ENCODE peak calls at places on chromosomes 5 and 9, in four cellular contexts. X, R, N and B are unnamed samples.

GRCh38 chr9:11701706-11702105 is 991.5 kb upstream of the TYRP1 start:
- DNase-seq in X (no peak), R (no peak), N (no peak), B (no peak)

GRCh38 chr9:34010979-34011378 is 37.7 kb downstream of the UBAP2 start:
- DNase-seq in X (no peak), R (peak), N (no peak), B (no peak)

GRCh38 chr5:72410896-72411295 is 90.7 kb downstream of the PTCD2 start:
- DNase-seq in X (no peak), R (no peak), N (no peak), B (no peak)

GRCh38 chr9:73165911-73166310 is 14.2 kb downstream of the ANXA1 start:
- DNase-seq in X (no peak), R (no peak), N (no peak), B (no peak)

GRCh38 chr9:85536076-85536475 is 205.7 kb downstream of the AGTPBP1 start:
- DNase-seq in X (no peak), R (no peak), N (no peak), B (no peak)

GRCh38 chr9:21558627-21559401 is 76.7 kb upstream of the IFNE start:
- DNase-seq in X (no peak), R (no peak), N (no peak), B (peak)

GRCh38 chr5:139660105-139660915 is 12.2 kb downstream of the CXXC5 start:
- DNase-seq in X (no peak), R (no peak), N (no peak), B (no peak)

GRCh38 chr5:44389410-44389879 is at the start of gene FGF10:
- DNase-seq in X (no peak), R (no peak), N (no peak), B (peak)

GRCh38 chr5:17154211-17154996 is 63.0 kb upstream of the BASP1 start:
- DNase-seq in X (no peak), R (no peak), N (no peak), B (no peak)

GRCh38 chr5:149135536-149136201 is 5.6 kb upstream of the ABLIM3 start:
- DNase-seq in X (no peak), R (no peak), N (no peak), B (no peak)

GRCh38 chr5:35213608-35214007 is 16.7 kb downstream of the PRLR start:
- DNase-seq in X (no peak), R (no peak), N (no peak), B (no peak)

GRCh38 chr5:81165493-81166119 is 67.5 kb upstream of the CKMT2 start:
- DNase-seq in X (peak), R (peak), N (no peak), B (peak)

GRCh38 chr5:158970569-158971014 is 129.1 kb downstream of the EBF1 start:
- DNase-seq in X (no peak), R (no peak), N (no peak), B (no peak)

GRCh38 chr5:52783226-52783959 is 4.3 kb upstream of the ITGA1 start:
- DNase-seq in X (no peak), R (no peak), N (no peak), B (no peak)

GRCh38 chr9:124110307-124110915 is 98.8 kb downstream of the LHX2 start:
- DNase-seq in X (peak), R (peak), N (no peak), B (peak)

GRCh38 chr5:177333420-177334154 is 17.9 kb downstream of the LMAN2 start:
- DNase-seq in X (no peak), R (no peak), N (no peak), B (no peak)

GRCh38 chr5:154112255-154112654 is 73.5 kb downstream of the MFAP3 start:
- DNase-seq in X (no peak), R (no peak), N (no peak), B (no peak)

GRCh38 chr9:27377811-27378345 is 80.9 kb upstream of the EQTN start:
- DNase-seq in X (no peak), R (no peak), N (peak), B (no peak)

GRCh38 chr9:27382989-27383388 is 86.0 kb upstream of the EQTN start:
- DNase-seq in X (no peak), R (no peak), N (no peak), B (no peak)

GRCh38 chr9:27382308-27382707 is 85.4 kb upstream of the EQTN start:
- DNase-seq in X (no peak), R (no peak), N (no peak), B (no peak)

GRCh38 chr9:27377147-27377807 is 80.3 kb upstream of the EQTN start:
- DNase-seq in X (peak), R (no peak), N (no peak), B (no peak)

GRCh38 chr9:27379311-27380236 is 82.6 kb upstream of the EQTN start:
- DNase-seq in X (peak), R (peak), N (no peak), B (no peak)
- TF ChIP-seq REST in X (no peak), R (no peak), N (no peak), B (no peak)

GRCh38 chr9:14315754-14316573 is 2.0 kb upstream of the NFIB start:
- DNase-seq in X (peak), R (no peak), N (no peak), B (peak)
- TF ChIP-seq EZH2 in X (no peak), R (no peak), N (no peak), B (no peak)

GRCh38 chr5:42321800-42322199 is 101.4 kb upstream of the GHR start:
- DNase-seq in X (no peak), R (no peak), N (no peak), B (peak)
- TF ChIP-seq JUNB in X (no peak), R (no peak), N (no peak), B (no peak)

DNA sequence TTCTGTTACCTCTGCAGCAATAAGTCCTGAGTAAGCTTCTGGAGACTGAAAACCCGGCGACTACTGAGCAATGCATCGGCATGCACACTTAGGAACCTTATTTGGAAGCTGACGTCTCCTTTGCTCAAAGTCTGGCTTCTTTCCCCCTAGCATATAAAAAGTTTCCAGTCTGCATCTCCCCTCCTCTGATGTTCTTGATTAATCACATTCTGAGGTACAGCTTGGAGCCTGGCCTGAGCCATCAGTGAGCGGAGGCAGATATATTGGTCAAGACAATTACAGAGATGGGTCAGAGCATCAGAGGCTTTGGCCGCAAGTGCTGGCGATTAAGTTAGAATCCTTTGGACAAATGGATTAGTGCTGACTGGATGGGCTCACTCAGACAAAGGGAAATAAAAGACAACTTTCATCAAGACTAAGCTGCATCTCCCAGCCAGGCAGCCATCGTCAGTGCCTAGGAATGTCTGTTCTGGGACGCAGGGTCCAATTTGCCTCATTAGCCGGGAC is 140.7 kb downstream of the MTX3 start:
- DNase-seq in X (no peak), R (no peak), N (no peak), B (no peak)
- TF ChIP-seq REST in X (no peak), R (no peak), N (no peak), B (no peak)